ENCODE peak calls at places on chromosome 16, in seven cellular contexts. V is MM.1S, C is activated T-cell treated with anti-CD3 and anti-CD28 coated beads for 4 hours, F is stromal cell of bone marrow, N is GM23338, Q is NCI-H345, U is HEK293T. H is an unnamed sample.

GRCh38 chr16:51592535-51592934 is 441.5 kb upstream of the SALL1 start:
- DNase-seq in V (no peak), C (no peak), F (no peak), N (no peak), Q (no peak), U (no peak), H (no peak)

GRCh38 chr16:24178496-24178895 is 77.6 kb upstream of the CACNG3 start:
- DNase-seq in V (no peak), C (no peak), F (no peak), N (peak), Q (no peak), U (no peak), H (no peak)

GRCh38 chr16:48117217-48118105 is 38.3 kb downstream of the ABCC12 start:
- DNase-seq in V (no peak), C (peak), F (no peak), N (peak), Q (peak), U (peak), H (peak)

GRCh38 chr16:56360117-56361008 is 65.0 kb downstream of the AMFR start:
- DNase-seq in V (no peak), C (no peak), F (no peak), N (no peak), Q (no peak), U (no peak), H (no peak)

GRCh38 chr16:71927383-71927782 is 32.1 kb downstream of the IST1 start:
- DNase-seq in V (no peak), C (no peak), F (peak), N (no peak), Q (no peak), U (no peak), H (no peak)

GRCh38 chr16:78705694-78706093 is 606.2 kb downstream of the WWOX start:
- DNase-seq in V (peak), C (no peak), F (no peak), N (peak), Q (no peak), U (no peak), H (no peak)

GRCh38 chr16:70267516-70267915 is 15.8 kb upstream of the EXOSC6 start:
- DNase-seq in V (no peak), C (no peak), F (peak), N (peak), Q (no peak), U (peak), H (no peak)

GRCh38 chr16:88672776-88673175 is 9.9 kb upstream of the MVD start:
- DNase-seq in V (no peak), C (no peak), F (no peak), N (peak), Q (no peak), U (peak), H (no peak)

GRCh38 chr16:56983211-56983751 is 6.1 kb upstream of the NLRC5 start:
- DNase-seq in V (no peak), C (no peak), F (no peak), N (no peak), Q (no peak), U (no peak), H (no peak)

GRCh38 chr16:11586856-11587642 is at the start of gene LITAF:
- DNase-seq in V (peak), C (peak), F (no peak), N (peak), Q (peak), U (peak), H (peak)

GRCh38 chr16:86604436-86605220 is 26.3 kb downstream of the FOXL1 start:
- DNase-seq in V (peak), C (peak), F (no peak), N (no peak), Q (no peak), U (no peak), H (no peak)

GRCh38 chr16:12613131-12613991 is 190.3 kb downstream of the CPPED1 start:
- DNase-seq in V (no peak), C (peak), F (no peak), N (peak), Q (no peak), U (no peak), H (no peak)

GRCh38 chr16:28621756-28622155 is 11.9 kb upstream of the SULT1A1 start:
- DNase-seq in V (no peak), C (no peak), F (no peak), N (no peak), Q (no peak), U (no peak), H (no peak)

GRCh38 chr16:89320717-89321501 is 103.4 kb downstream of the ZNF778 start:
- DNase-seq in V (no peak), C (no peak), F (no peak), N (peak), Q (peak), U (no peak), H (no peak)

GRCh38 chr16:526181-527014 is 1.1 kb upstream of the CAPN15 start:
- DNase-seq in V (no peak), C (no peak), F (no peak), N (peak), Q (peak), U (no peak), H (no peak)

GRCh38 chr16:57185945-57186629 is at the start of the genes PSME3IP1 and RSPRY1:
- DNase-seq in V (peak), C (peak), F (peak), N (peak), Q (peak), U (peak), H (peak)

GRCh38 chr16:17392857-17393421 is 77.8 kb downstream of the XYLT1 start:
- DNase-seq in V (no peak), C (no peak), F (no peak), N (peak), Q (no peak), U (no peak), H (no peak)

GRCh38 chr16:11447836-11448235 is 102.6 kb downstream of the RMI2 start:
- DNase-seq in V (no peak), C (no peak), F (no peak), N (no peak), Q (no peak), U (no peak), H (no peak)

GRCh38 chr16:275041-275621 is 613 bp downstream of the RGS11 start:
- DNase-seq in V (no peak), C (no peak), F (no peak), N (peak), Q (no peak), U (no peak), H (no peak)

GRCh38 chr16:58638148-58639036 is 8.8 kb upstream of the CNOT1 start:
- DNase-seq in V (no peak), C (no peak), F (peak), N (peak), Q (no peak), U (peak), H (no peak)

GRCh38 chr16:8936421-8936820 is 27.3 kb downstream of the USP7 start:
- DNase-seq in V (peak), C (peak), F (no peak), N (peak), Q (peak), U (peak), H (no peak)

GRCh38 chr16:61131447-61131846 is 904.8 kb downstream of the CDH8 start:
- DNase-seq in V (no peak), C (no peak), F (no peak), N (peak), Q (no peak), U (no peak), H (no peak)

GRCh38 chr16:55494994-55495421 is 13.9 kb upstream of the LPCAT2 start:
- DNase-seq in V (no peak), C (no peak), F (peak), N (peak), Q (no peak), U (no peak), H (no peak)

H was measured in D721Med.